ENCODE peak calls at places on chromosome 22, in seven cellular contexts. L is aorta, G is ovary, F is neuronal stem cell, H is IMR-90, J is tibial artery, Y is HAP-1. U is an unnamed sample.

GRCh38 chr22:49097171-49097925 is 730.3 kb downstream of the BRD1 start:
- DNase-seq in J (no peak), Y (no peak), H (no peak), L (no peak), G (no peak), F (no peak), U (no peak)

GRCh38 chr22:17368727-17369552 is at the start of gene CECR2:
- DNase-seq in Y (peak; percentile 89), H (no peak), L (no peak), G (peak; percentile 47), F (peak; percentile 90), J (no peak), U (no peak)

GRCh38 chr22:28999510-29000224 is 62.0 kb downstream of the C22orf31 start:
- DNase-seq in J (no peak), H (no peak), G (no peak), F (no peak), Y (no peak), L (no peak), U (no peak)

GRCh38 chr22:39669432-39669831 is 98.9 kb downstream of the CACNA1I start:
- DNase-seq in G (no peak), F (no peak), L (no peak), Y (no peak), H (no peak), J (no peak), U (no peak)

GRCh38 chr22:48448821-48449220 is 1378.9 kb downstream of the BRD1 start:
- DNase-seq in J (no peak), H (no peak), L (peak; percentile 27), F (no peak), Y (no peak), G (peak; percentile 7), U (no peak)

GRCh38 chr22:29369460-29369859 is 18.9 kb downstream of the AP1B1 start:
- DNase-seq in L (peak; percentile 86), H (peak; percentile 76), J (peak; percentile 81), G (peak; percentile 58), Y (peak; percentile 73), F (peak; percentile 46), U (no peak)

GRCh38 chr22:46029574-46030200 is 52.7 kb upstream of the WNT7B start:
- DNase-seq in F (no peak), Y (no peak), H (no peak), G (peak; percentile 30), L (peak; percentile 22), J (no peak), U (no peak)

GRCh38 chr22:47423266-47423665 is 660.8 kb downstream of the TBC1D22A start:
- DNase-seq in J (no peak), G (no peak), Y (no peak), H (no peak), L (peak; percentile 27), F (no peak), U (no peak)

GRCh38 chr22:50461536-50461935 is 13.3 kb downstream of the SBF1 start:
- DNase-seq in Y (no peak), L (no peak), J (no peak), G (no peak), H (no peak), F (no peak), U (no peak)

GRCh38 chr22:47056361-47056760 is 293.9 kb downstream of the TBC1D22A start:
- DNase-seq in H (no peak), Y (no peak), L (no peak), F (no peak), G (no peak), J (no peak), U (no peak)

GRCh38 chr22:50169774-50170341 is 673 bp upstream of the PANX2 start:
- DNase-seq in Y (peak; percentile 63), G (peak; percentile 54), L (no peak), J (no peak), H (no peak), F (no peak), U (peak; percentile 43)

GRCh38 chr22:49827307-49827852 is 293 bp downstream of the BRD1 start:
- DNase-seq in F (no peak), J (no peak), L (no peak), H (no peak), Y (no peak), G (no peak), U (no peak)

GRCh38 chr22:43313497-43314474 is 29.4 kb downstream of the SCUBE1 start:
- DNase-seq in L (peak; percentile 82), F (no peak), G (no peak), H (no peak), Y (peak; percentile 34), J (peak; percentile 84), U (no peak)

GRCh38 chr22:37472418-37473006 is 13.7 kb downstream of the MFNG start:
- DNase-seq in Y (peak; percentile 64), J (no peak), H (peak; percentile 28), G (no peak), F (no peak), L (no peak), U (peak; percentile 67)

GRCh38 chr22:44777364-44777756 is 25.0 kb downstream of the ARHGAP8 start:
- DNase-seq in J (no peak), H (no peak), L (no peak), F (no peak), Y (no peak), G (no peak), U (peak; percentile 47)

GRCh38 chr22:40533712-40534378 is 102.7 kb downstream of the MRTFA start:
- DNase-seq in F (no peak), J (no peak), H (peak; percentile 74), G (no peak), Y (peak; percentile 65), L (no peak), U (no peak)

GRCh38 chr22:50209893-50210292 is 9.1 kb downstream of the SELENOO start:
- DNase-seq in L (peak; percentile 88), Y (peak; percentile 79), H (peak; percentile 57), F (no peak), G (peak; percentile 83), J (peak; percentile 61), U (peak; percentile 84)

GRCh38 chr22:22397292-22397870 is 111.2 kb downstream of the ZNF280B start:
- DNase-seq in Y (no peak), G (no peak), F (no peak), L (no peak), J (peak; percentile 46), H (no peak), U (no peak)

GRCh38 chr22:50477923-50478322 is 3.1 kb upstream of the SBF1 start:
- DNase-seq in Y (no peak), F (no peak), H (no peak), L (no peak), G (no peak), J (no peak), U (no peak)

GRCh38 chr22:22820626-22821025 is 67.0 kb upstream of the IGLL5 start:
- DNase-seq in Y (no peak), L (no peak), G (no peak), H (no peak), J (no peak), F (no peak), U (peak; percentile 18)

GRCh38 chr22:46421272-46421671 is 85.8 kb downstream of the TRMU start:
- DNase-seq in G (no peak), J (no peak), H (no peak), F (no peak), L (no peak), Y (no peak), U (no peak)

GRCh38 chr22:37199103-37199838 is 11.2 kb upstream of the C1QTNF6 start:
- DNase-seq in L (peak; percentile 100), J (peak; percentile 98), G (peak; percentile 100), F (peak; percentile 98), H (peak; percentile 96), Y (peak; percentile 99), U (peak; percentile 99)

GRCh38 chr22:49016909-49017768 is 810.5 kb downstream of the BRD1 start:
- DNase-seq in H (no peak), F (no peak), L (peak; percentile 32), G (no peak), Y (peak; percentile 5), J (peak; percentile 15), U (no peak)

GRCh38 chr22:39176673-39177455 is 24.4 kb upstream of the CBX7 start:
- DNase-seq in F (no peak), Y (no peak), J (no peak), H (no peak), L (no peak), G (peak; percentile 72), U (no peak)

GRCh38 chr22:46297151-46297819 is 615 bp downstream of the GTSE1 start:
- DNase-seq in Y (peak; percentile 53), H (peak; percentile 35), J (no peak), F (no peak), G (no peak), L (peak; percentile 80), U (peak; percentile 31)

GRCh38 chr22:39266398-39267030 is 21.7 kb upstream of the PDGFB start:
- DNase-seq in Y (no peak), G (no peak), J (peak; percentile 62), L (no peak), H (peak; percentile 64), F (no peak), U (no peak)

GRCh38 chr22:41847300-41847699 is 14.4 kb downstream of the SREBF2 start:
- DNase-seq in G (no peak), F (no peak), J (no peak), L (no peak), H (no peak), Y (no peak), U (no peak)

GRCh38 chr22:41844036-41844435 is 11.1 kb downstream of the SREBF2 start:
- DNase-seq in L (no peak), J (no peak), G (no peak), F (no peak), H (no peak), Y (no peak), U (no peak)

GRCh38 chr22:41844513-41844912 is 11.6 kb downstream of the SREBF2 start:
- DNase-seq in J (no peak), H (no peak), Y (no peak), G (no peak), L (no peak), F (no peak), U (no peak)

GRCh38 chr22:41846268-41847002 is 13.5 kb downstream of the SREBF2 start:
- DNase-seq in L (no peak), G (no peak), J (no peak), H (no peak), F (no peak), Y (no peak), U (no peak)

GRCh38 chr22:41845380-41846267 is 12.7 kb downstream of the SREBF2 start:
- DNase-seq in J (no peak), F (no peak), Y (no peak), L (no peak), H (no peak), G (no peak), U (no peak)
- H3K4me1 ChIP-seq in J (peaks cover 33% of the 10 kb centered on the region), F (peaks cover 23% of the 10 kb centered on the region), Y (peaks cover 13% of the 10 kb centered on the region), L (no peaks in the 10 kb centered on the region), H (peaks cover 3% of the 10 kb centered on the region), G (peaks cover 4% of the 10 kb centered on the region), U (peaks cover 61% of the 10 kb centered on the region)

GRCh38 chr22:24423519-24424000 is 3.8 kb upstream of the ADORA2A start:
- DNase-seq in G (peak; percentile 80), F (peak; percentile 57), J (no peak), Y (peak; percentile 77), H (no peak), L (peak; percentile 91), U (peak; percentile 75)
- H3K4me3 ChIP-seq in G (peak overlapping the region; percentile 29), F (peak overlapping the region; percentile 66), J (peak overlapping the region; percentile 68), Y (peak overlapping the region; percentile 48), H (peak overlapping the region; percentile 68), L (peak overlapping the region; percentile 17), U (no peak overlapping the region)

GRCh38 chr22:26887456-26887855 is 230.1 kb downstream of the MIAT start:
- DNase-seq in F (no peak), G (no peak), Y (no peak), H (peak; percentile 74), J (no peak), L (no peak), U (no peak)
- H3K4me1 ChIP-seq in F (no peaks in the 10 kb centered on the region), G (no peaks in the 10 kb centered on the region), Y (no peaks in the 10 kb centered on the region), H (peaks cover 15% of the 10 kb centered on the region), J (peaks cover 49% of the 10 kb centered on the region), L (peaks cover 12% of the 10 kb centered on the region), U (no peaks in the 10 kb centered on the region)

GRCh38 chr22:35053060-35053835 is 12.7 kb upstream of the ISX start:
- DNase-seq in H (no peak), L (no peak), J (no peak), G (no peak), F (no peak), Y (no peak), U (no peak)
- H3K4me3 ChIP-seq in H (no peak overlapping the region), L (no peak overlapping the region), J (no peak overlapping the region), G (no peak overlapping the region), F (no peak overlapping the region), Y (no peak overlapping the region), U (no peak overlapping the region)

U was measured in mucosa of descending colon.